ENCODE peak calls at places on chromosomes 6 and 20, in four cellular contexts. W is globus pallidus; R is T-helper 1 cell; Q is activated T-helper 9 cell treated with anti-CD3 and anti-CD28 coated beads, Interleukin-2, amount 50 U/mL, for 16 hours. P is an unnamed sample.

GRCh38 chr20:11719153-11719552 is 198.5 kb upstream of the BTBD3 start:
- DNase-seq in W (no peak), Q (no peak), R (no peak), P (no peak)

GRCh38 chr6:16398587-16398986 is 160.2 kb downstream of the GMPR start:
- DNase-seq in R (no peak), W (no peak), Q (no peak), P (no peak)

GRCh38 chr6:3341467-3341866 is 82.7 kb downstream of the PSMG4 start:
- DNase-seq in W (peak), R (no peak), Q (no peak), P (no peak)

GRCh38 chr20:953742-954141 is 37.6 kb upstream of the ANGPT4 start:
- DNase-seq in R (no peak), W (no peak), Q (no peak), P (no peak)

GRCh38 chr6:6680524-6680923 is 92.0 kb downstream of the LY86 start:
- DNase-seq in R (no peak), Q (no peak), W (no peak), P (no peak)

GRCh38 chr20:48928832-48929725 is 7.6 kb downstream of the ARFGEF2 start:
- DNase-seq in R (no peak), Q (no peak), W (no peak), P (no peak)

GRCh38 chr20:46083531-46084061 is 6.2 kb downstream of the NCOA5 start:
- DNase-seq in W (no peak), Q (no peak), R (no peak), P (no peak)

GRCh38 chr20:63774348-63774735 is 34.8 kb downstream of the SLC2A4RG start:
- DNase-seq in Q (no peak), R (no peak), W (no peak), P (no peak)

GRCh38 chr20:63765082-63765873 is 25.7 kb downstream of the SLC2A4RG start:
- DNase-seq in Q (no peak), R (no peak), W (no peak), P (no peak)

GRCh38 chr6:25456249-25456648 is 177.1 kb downstream of the CARMIL1 start:
- DNase-seq in R (no peak), W (no peak), Q (no peak), P (no peak)

GRCh38 chr6:168130168-168130651 is 51.2 kb upstream of the FRMD1 start:
- DNase-seq in Q (no peak), W (no peak), R (no peak), P (no peak)

GRCh38 chr20:20461526-20461925 is 93.6 kb downstream of the INSM1 start:
- DNase-seq in R (no peak), Q (no peak), W (no peak), P (no peak)

GRCh38 chr6:157219201-157220200 is 103.8 kb downstream of the TMEM242 start:
- DNase-seq in Q (no peak), W (no peak), R (no peak), P (no peak)

GRCh38 chr6:144278659-144279314 is 6.3 kb upstream of the UTRN start:
- DNase-seq in Q (no peak), W (no peak), R (no peak), P (no peak)

GRCh38 chr6:168852336-168852884 is 401.2 kb downstream of the THBS2 start:
- DNase-seq in W (no peak), Q (no peak), R (no peak), P (no peak)

GRCh38 chr6:131929227-131929626 is 21.9 kb downstream of the CCN2 start:
- DNase-seq in R (no peak), W (no peak), Q (no peak), P (no peak)

GRCh38 chr20:35093245-35093884 is 758 bp upstream of the TRPC4AP start:
- DNase-seq in R (peak), W (no peak), Q (peak), P (no peak)

GRCh38 chr6:14924126-14925024 is 321.5 kb upstream of the JARID2 start:
- DNase-seq in W (no peak), R (no peak), Q (no peak), P (no peak)

GRCh38 chr20:18057994-18058349 is 256 bp upstream of the OVOL2 start:
- DNase-seq in Q (no peak), W (no peak), R (no peak), P (no peak)

GRCh38 chr20:9447182-9447581 is 67.2 kb upstream of the LAMP5 start:
- DNase-seq in W (no peak), Q (no peak), R (no peak), P (no peak)

GRCh38 chr6:100376103-100376502 is 88.6 kb downstream of the SIM1 start:
- DNase-seq in R (peak), Q (no peak), W (no peak), P (no peak)

GRCh38 chr6:154594474-154595198 is 84.2 kb upstream of the CNKSR3 start:
- DNase-seq in R (no peak), W (no peak), Q (no peak), P (no peak)

GRCh38 chr20:53284141-53285055 is 309.2 kb downstream of the ZNF217 start:
- DNase-seq in Q (no peak), W (no peak), R (no peak), P (no peak)

GRCh38 chr6:139996253-139996834 is 621.9 kb upstream of the CITED2 start:
- DNase-seq in R (peak), Q (no peak), W (no peak), P (no peak)

GRCh38 chr20:40657526-40657925 is 31.5 kb downstream of the MAFB start:
- DNase-seq in Q (no peak), W (no peak), R (no peak), P (no peak)

GRCh38 chr6:113361014-113361645 is 496.0 kb upstream of the MARCKS start:
- DNase-seq in R (no peak), Q (no peak), W (no peak), P (no peak)

GRCh38 chr6:137933696-137934095 is 66.6 kb downstream of the TNFAIP3 start:
- DNase-seq in W (peak), R (no peak), Q (no peak), P (no peak)

GRCh38 chr6:43608310-43608763 is 20.7 kb downstream of the GTPBP2 start:
- DNase-seq in Q (peak), W (peak), R (peak), P (peak)

GRCh38 chr6:38564301-38564700 is 75.4 kb downstream of the BTBD9 start:
- DNase-seq in Q (no peak), R (no peak), W (no peak), P (no peak)

P was measured in activated B cell treated with CpG ODN at 0.5 μM for 24 hours.